ENCODE peak calls at places on chromosomes 11 and 22, in four cellular contexts. One of them, this sample, is unnamed.

GRCh38 chr11:121696177-121696863 is 243.6 kb upstream of the SORL1-AS1 start:
- DNase-seq in GM12878: no peak
- DNase-seq in HepG2: no peak
- DNase-seq in K562: no peak
- DNase-seq in this sample: no peak

GRCh38 chr11:9357041-9357440 is 27.4 kb upstream of the IPO7 start:
- DNase-seq in GM12878: no peak
- DNase-seq in K562: no peak
- DNase-seq in HepG2: no peak
- DNase-seq in this sample: no peak

GRCh38 chr22:22536916-22537315 is 16.8 kb upstream of the ZNF280A start:
- DNase-seq in K562: no peak
- DNase-seq in GM12878: no peak
- DNase-seq in HepG2: no peak
- DNase-seq in this sample: no peak

GRCh38 chr11:44319552-44320288 is 9.8 kb upstream of the ALX4 start:
- DNase-seq in K562: peak
- DNase-seq in GM12878: no peak
- DNase-seq in HepG2: no peak
- DNase-seq in this sample: no peak

GRCh38 chr22:29916007-29916544 is 33.1 kb downstream of the MTMR3 start:
- DNase-seq in GM12878: no peak
- DNase-seq in HepG2: no peak
- DNase-seq in K562: no peak
- DNase-seq in this sample: no peak

GRCh38 chr11:117840881-117841581 is 16.5 kb upstream of the FXYD2 start:
- DNase-seq in K562: no peak
- DNase-seq in HepG2: no peak
- DNase-seq in GM12878: no peak
- DNase-seq in this sample: no peak

GRCh38 chr22:50548046-50548912 is 2.6 kb downstream of the KLHDC7B start:
- DNase-seq in HepG2: no peak
- DNase-seq in K562: no peak
- DNase-seq in GM12878: no peak
- DNase-seq in this sample: no peak

GRCh38 chr11:74318241-74318932 is 6.9 kb upstream of the P4HA3 start:
- DNase-seq in GM12878: no peak
- DNase-seq in K562: no peak
- DNase-seq in HepG2: no peak
- DNase-seq in this sample: no peak

GRCh38 chr11:495537-495931 is 11.5 kb downstream of the RNH1 start:
- DNase-seq in GM12878: no peak
- DNase-seq in K562: no peak
- DNase-seq in HepG2: no peak
- DNase-seq in this sample: no peak

GRCh38 chr11:35141034-35141433 is 2.1 kb downstream of the CD44 start:
- DNase-seq in K562: no peak
- DNase-seq in GM12878: no peak
- DNase-seq in HepG2: no peak
- DNase-seq in this sample: no peak

GRCh38 chr11:12128191-12128841 is 17.9 kb downstream of the MICAL2 start:
- DNase-seq in GM12878: no peak
- DNase-seq in K562: no peak
- DNase-seq in HepG2: no peak
- DNase-seq in this sample: no peak

GRCh38 chr22:46274381-46274780 is 6.6 kb downstream of the TTC38 start:
- DNase-seq in GM12878: no peak
- DNase-seq in K562: no peak
- DNase-seq in HepG2: no peak
- DNase-seq in this sample: no peak

GRCh38 chr11:134797411-134798089 is 385.5 kb upstream of the B3GAT1 start:
- DNase-seq in HepG2: peak
- DNase-seq in K562: no peak
- DNase-seq in GM12878: no peak
- DNase-seq in this sample: no peak

GRCh38 chr11:82996966-82997606 is 74.6 kb downstream of the RAB30 start:
- DNase-seq in K562: no peak
- DNase-seq in GM12878: peak
- DNase-seq in HepG2: no peak
- DNase-seq in this sample: no peak

GRCh38 chr11:91081440-91082088 is 858.7 kb upstream of the CHORDC1 start:
- DNase-seq in GM12878: no peak
- DNase-seq in HepG2: no peak
- DNase-seq in K562: no peak
- DNase-seq in this sample: peak

GRCh38 chr22:42766860-42767259 is 46.2 kb upstream of the A4GALT start:
- DNase-seq in K562: no peak
- DNase-seq in HepG2: no peak
- DNase-seq in GM12878: no peak
- DNase-seq in this sample: no peak

GRCh38 chr11:6576471-6577373 is 26.7 kb downstream of the RRP8 start:
- DNase-seq in HepG2: no peak
- DNase-seq in K562: no peak
- DNase-seq in GM12878: no peak
- DNase-seq in this sample: no peak
- TF ChIP-seq ESRRA in HepG2: no peak
- TF ChIP-seq ESRRA in K562: no peak
- TF ChIP-seq ESRRA in GM12878: no peak
- TF ChIP-seq ESRRA in this sample: no peak

DNA sequence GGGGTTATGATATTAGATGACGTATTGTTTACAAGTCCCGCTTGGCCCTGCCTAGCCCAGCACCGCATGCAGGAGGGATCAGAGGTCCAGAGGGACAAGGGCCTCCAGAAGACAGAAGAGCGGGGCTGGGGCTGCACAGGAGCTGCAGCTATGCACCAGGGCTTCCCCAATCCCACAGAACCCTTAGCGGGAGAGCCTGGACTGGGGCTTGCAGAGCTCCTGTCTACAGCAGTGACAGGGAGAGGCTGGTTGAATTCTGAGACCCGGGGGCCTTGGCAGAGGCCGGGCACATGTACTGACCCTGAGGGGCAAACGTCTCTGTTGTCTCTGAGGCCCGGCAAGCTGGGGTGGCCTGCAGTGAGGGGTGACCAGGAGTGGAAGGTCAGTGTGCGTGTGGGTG is 6.9 kb downstream of the KIAA0930 start:
- DNase-seq in K562: no peak
- DNase-seq in HepG2: no peak
- DNase-seq in GM12878: no peak
- DNase-seq in this sample: no peak
- H3K27ac ChIP-seq in K562: no peak
- H3K27ac ChIP-seq in HepG2: peak
- H3K27ac ChIP-seq in GM12878: peak
- H3K27ac ChIP-seq in this sample: no peak

GRCh38 chr11:128195756-128196155 is 391.6 kb downstream of the ETS1 start:
- DNase-seq in GM12878: no peak
- DNase-seq in HepG2: no peak
- DNase-seq in K562: no peak
- DNase-seq in this sample: no peak
- TF ChIP-seq SMC3 in GM12878: no peak
- TF ChIP-seq SMC3 in HepG2: no peak
- TF ChIP-seq SMC3 in K562: no peak
- TF ChIP-seq SMC3 in this sample: no peak

GRCh38 chr11:77278595-77279506 is 22.6 kb downstream of the GDPD4 start:
- DNase-seq in K562: no peak
- DNase-seq in HepG2: no peak
- DNase-seq in GM12878: no peak
- DNase-seq in this sample: no peak
- TF ChIP-seq ESRRA in K562: no peak
- TF ChIP-seq ESRRA in HepG2: no peak
- TF ChIP-seq ESRRA in GM12878: no peak
- TF ChIP-seq ESRRA in this sample: no peak